ENCODE peak calls at places on chromosomes 6 and 20, in seven cellular contexts. W is cardiac muscle cell, C is BE2C, F is pancreas, Q is prostate gland, T is tibial nerve, K is fibroblast of lung. G is an unnamed sample. For H3K4me1, the result is how much of the 10 kb centered on the place peaks cover.

GRCh38 chr6:122696079-122696478 is 83.4 kb upstream of the FABP7 start:
- DNase-seq in T (no peak), W (peak), K (peak), C (no peak), Q (no peak), F (no peak), G (no peak)

GRCh38 chr20:37452236-37452635 is 68.8 kb upstream of the NNAT start:
- DNase-seq in W (no peak), F (no peak), K (no peak), C (no peak), T (no peak), Q (no peak), G (no peak)

GRCh38 chr20:50278684-50279531 is 88.3 kb downstream of the CEBPB start:
- DNase-seq in W (no peak), T (peak), F (peak), C (peak), K (peak), Q (peak), G (peak)

GRCh38 chr6:33908025-33908424 is 104.2 kb upstream of the MLN start:
- DNase-seq in T (no peak), K (no peak), C (no peak), Q (no peak), W (no peak), F (no peak), G (no peak)

GRCh38 chr6:143222758-143223334 is 162.2 kb downstream of the AIG1 start:
- DNase-seq in K (peak), Q (no peak), T (no peak), C (no peak), W (no peak), F (no peak), G (no peak)

GRCh38 chr6:164990901-164991300 is 318.5 kb downstream of the C6orf118 start:
- DNase-seq in T (no peak), C (no peak), W (no peak), F (no peak), Q (no peak), K (no peak), G (no peak)

GRCh38 chr20:8678098-8678776 is 390.6 kb upstream of the PLCB4 start:
- DNase-seq in Q (no peak), K (no peak), W (no peak), C (no peak), T (no peak), F (no peak), G (no peak)

GRCh38 chr20:32083469-32083868 is 26.0 kb upstream of the TM9SF4 start:
- DNase-seq in F (no peak), C (no peak), T (no peak), Q (no peak), W (no peak), K (no peak), G (no peak)

GRCh38 chr6:146481527-146481926 is 62.1 kb upstream of the RAB32 start:
- DNase-seq in Q (no peak), C (no peak), K (no peak), F (no peak), T (no peak), W (no peak), G (no peak)

GRCh38 chr6:150967910-150968309 is 102.4 kb downstream of the MTHFD1L start:
- DNase-seq in T (no peak), F (no peak), Q (no peak), K (no peak), C (no peak), W (peak), G (no peak)

GRCh38 chr20:44620030-44620429 is 31.5 kb downstream of the ADA start:
- DNase-seq in W (no peak), Q (no peak), F (no peak), T (no peak), C (no peak), K (no peak), G (no peak)
- H3K4me1 ChIP-seq in W (under half), Q (under half), F (under half), T (under half), C (under half), K (under half), G (under half)

GRCh38 chr20:43921227-43921780 is 6.7 kb downstream of the TOX2 start:
- DNase-seq in K (no peak), W (no peak), F (no peak), T (no peak), C (no peak), Q (no peak), G (no peak)
- H3K4me1 ChIP-seq in K (under half), W (under half), F (under half), T (under half), C (under half), Q (under half), G (under half)

GRCh38 chr20:23151008-23151703 is 65.0 kb upstream of the CD93 start:
- DNase-seq in K (no peak), F (no peak), T (no peak), W (no peak), Q (no peak), C (no peak), G (no peak)
- H3K4me1 ChIP-seq in K (under half), F (under half), T (under half), W (under half), Q (under half), C (under half), G (under half)

GRCh38 chr6:156697224-156697623 is 80.0 kb upstream of the ARID1B start:
- DNase-seq in F (no peak), T (no peak), Q (no peak), C (no peak), W (no peak), K (no peak), G (no peak)

GRCh38 chr6:156691018-156691417 is 86.2 kb upstream of the ARID1B start:
- DNase-seq in W (no peak), Q (no peak), F (no peak), K (no peak), C (no peak), T (no peak), G (no peak)

GRCh38 chr6:156698239-156699016 is 78.8 kb upstream of the ARID1B start:
- DNase-seq in Q (no peak), C (no peak), W (no peak), F (no peak), K (no peak), T (no peak), G (no peak)

GRCh38 chr6:156695747-156696146 is 81.4 kb upstream of the ARID1B start:
- DNase-seq in C (no peak), K (no peak), T (no peak), Q (no peak), F (no peak), W (no peak), G (no peak)

GRCh38 chr6:156694679-156695078 is 82.5 kb upstream of the ARID1B start:
- DNase-seq in T (no peak), Q (no peak), C (no peak), K (no peak), F (no peak), W (no peak), G (no peak)
- H3K4me1 ChIP-seq in T (under half), Q (under half), C (under half), K (under half), F (under half), W (under half), G (under half)

DNA sequence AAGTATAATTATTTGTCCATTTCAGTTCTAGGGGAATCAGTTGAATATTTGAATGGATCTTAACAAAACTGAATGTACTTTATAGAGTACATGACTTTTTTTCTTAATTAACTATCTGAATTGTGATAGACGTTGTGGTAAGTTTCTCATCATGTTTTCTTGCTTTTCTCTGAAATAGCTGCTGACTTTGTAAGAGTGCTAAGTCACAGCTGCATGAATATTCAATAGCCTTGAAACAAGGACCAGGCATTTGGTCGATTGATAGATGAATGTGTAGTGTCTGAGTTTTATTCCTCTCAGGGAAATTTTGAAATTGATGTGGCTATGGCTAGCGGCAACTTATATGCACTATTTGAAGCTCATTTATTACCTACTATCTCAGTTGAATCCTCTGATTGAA is 56.0 kb downstream of the ADGRB3 start:
- DNase-seq in K (no peak), T (no peak), Q (no peak), C (no peak), W (no peak), F (no peak), G (no peak)
- H3K4me1 ChIP-seq in K (under half), T (under half), Q (under half), C (under half), W (under half), F (under half), G (under half)

GRCh38 chr6:28995093-28995650 is 9.9 kb downstream of the ZNF311 start:
- DNase-seq in C (no peak), T (no peak), F (no peak), W (no peak), K (no peak), Q (no peak), G (no peak)
- H3K4me1 ChIP-seq in C (under half), T (under half), F (under half), W (under half), K (under half), Q (under half), G (under half)

GRCh38 chr6:24906314-24906713 is 29.4 kb downstream of the RIPOR2 start:
- DNase-seq in C (no peak), Q (no peak), K (no peak), F (no peak), W (no peak), T (no peak), G (no peak)
- H3K4me1 ChIP-seq in C (under half), Q (under half), K (under half), F (under half), W (under half), T (under half), G (under half)

DNA sequence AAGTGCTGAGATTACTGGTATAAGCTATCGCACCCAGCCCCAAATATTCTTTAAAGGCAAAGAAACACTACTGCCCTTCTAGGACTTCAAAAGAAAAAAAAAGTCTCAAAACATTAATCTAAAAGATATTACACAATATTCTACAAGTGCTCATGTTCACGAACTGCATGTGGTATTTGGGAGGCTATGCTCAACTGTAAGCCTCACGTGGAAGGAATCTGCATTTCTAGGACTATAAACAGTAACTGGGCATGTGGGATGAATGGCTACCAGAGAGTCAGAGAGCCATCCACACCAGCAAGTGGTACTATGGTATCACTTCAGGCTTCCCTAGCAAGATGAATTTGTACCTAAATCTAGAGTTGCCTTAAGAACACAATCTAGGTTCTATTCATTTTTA is 50.0 kb downstream of the FKBP5 start:
- DNase-seq in C (no peak), K (no peak), W (no peak), Q (no peak), F (no peak), T (no peak), G (no peak)
- H3K4me1 ChIP-seq in C (under half), K (under half), W (under half), Q (under half), F (under half), T (under half), G (under half)

DNA sequence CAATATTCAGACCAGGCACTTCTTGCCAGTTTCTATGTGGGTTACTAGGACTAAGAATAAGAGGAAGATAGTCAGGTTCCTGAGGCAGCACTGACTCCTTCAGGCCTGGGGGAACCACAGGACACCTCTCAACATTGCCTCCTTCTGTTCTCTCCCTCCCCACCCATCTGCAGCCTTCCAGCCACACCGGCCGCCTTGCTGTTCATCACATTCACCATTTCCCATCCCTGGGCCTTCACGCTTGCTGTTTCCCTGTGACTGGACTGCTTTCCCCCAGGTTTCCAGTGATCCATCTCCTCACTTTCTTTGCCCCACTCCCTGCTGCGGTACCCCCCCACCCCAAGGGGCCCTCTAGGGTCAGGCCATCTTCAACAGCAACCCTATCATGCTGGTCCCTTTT is 69.2 kb upstream of the SIRPA start:
- DNase-seq in Q (no peak), C (no peak), W (no peak), T (no peak), K (no peak), F (no peak), G (no peak)
- H3K4me1 ChIP-seq in Q (under half), C (under half), W (under half), T (under half), K (under half), F (under half), G (under half)

DNA sequence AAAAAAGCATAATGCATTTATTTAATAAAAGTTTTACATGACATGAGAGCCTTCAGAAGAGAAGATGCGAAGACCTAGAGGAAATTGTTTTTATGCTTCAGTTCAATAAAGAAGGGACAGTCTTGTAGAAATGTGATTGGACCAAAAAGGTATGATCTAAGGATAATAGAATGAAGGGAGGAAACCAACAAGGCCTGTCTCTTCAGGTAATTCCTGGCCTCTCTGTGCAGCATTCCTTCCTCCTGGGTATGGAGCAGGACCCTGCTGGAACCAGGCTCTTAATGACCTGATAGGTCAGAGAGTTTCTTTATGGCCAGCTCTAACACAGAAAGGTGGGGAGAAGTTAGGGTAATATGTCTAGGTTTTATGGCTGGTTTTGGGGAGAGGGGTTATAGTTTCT is 162.8 kb upstream of the HEY2 start:
- DNase-seq in T (no peak), Q (no peak), K (no peak), C (no peak), W (no peak), F (no peak), G (no peak)
- H3K4me1 ChIP-seq in T (under half), Q (under half), K (under half), C (under half), W (under half), F (under half), G (under half)